ENCODE peak calls at places on chromosomes 4 and X, in five cellular contexts. C, I, E, X and D are unnamed samples.

GRCh38 chrX:45621356-45622041 is 420.8 kb upstream of the DIPK2B start:
- DNase-seq in C (no peak), I (no peak), E (peak; percentile 93), X (no peak), D (no peak)

GRCh38 chrX:132615396-132616131 is 126.7 kb upstream of the MBNL3 start:
- DNase-seq in C (peak; percentile 70), I (no peak), E (peak; percentile 41), X (no peak), D (no peak)

GRCh38 chr4:62644372-62644771 is 1444.2 kb downstream of the ADGRL3 start:
- DNase-seq in C (peak; percentile 76), I (no peak), E (peak; percentile 1), X (no peak), D (no peak)

GRCh38 chr4:32261196-32261595 is 1541.0 kb downstream of the PCDH7 start:
- DNase-seq in C (peak; percentile 1), I (no peak), E (no peak), X (no peak), D (no peak)

GRCh38 chrX:30144221-30144620 is 71.1 kb upstream of the MAGEB2 start:
- DNase-seq in C (no peak), I (no peak), E (no peak), X (no peak), D (no peak)

GRCh38 chrX:22366166-22366702 is 93.5 kb downstream of the CBLL2 start:
- DNase-seq in C (no peak), I (no peak), E (peak; percentile 69), X (no peak), D (no peak)

GRCh38 chr4:169397762-169398161 is 127.0 kb upstream of the SH3RF1 start:
- DNase-seq in C (no peak), I (no peak), E (peak; percentile 80), X (no peak), D (no peak)

GRCh38 chr4:53935780-53936179 is 128.6 kb downstream of the CHIC2 start:
- DNase-seq in C (no peak), I (no peak), E (peak; percentile 83), X (no peak), D (no peak)

GRCh38 chrX:23035493-23035892 is 35.7 kb downstream of the DDX53 start:
- DNase-seq in C (peak; percentile 7), I (no peak), E (no peak), X (no peak), D (no peak)

GRCh38 chrX:81201692-81202412 is at the start of the genes HMGN5 and SH3BGRL:
- DNase-seq in C (peak; percentile 81), I (peak; percentile 75), E (peak; percentile 88), X (peak; percentile 75), D (peak; percentile 76)

GRCh38 chrX:118383120-118383519 is 37.2 kb downstream of the WDR44 start:
- DNase-seq in C (no peak), I (no peak), E (peak; percentile 11), X (no peak), D (no peak)

GRCh38 chr4:151202851-151203455 is 74.0 kb upstream of the PRSS48 start:
- DNase-seq in C (peak; percentile 51), I (no peak), E (peak; percentile 34), X (no peak), D (no peak)

GRCh38 chr4:145511913-145512522 is 30.4 kb downstream of the SMAD1 start:
- DNase-seq in C (no peak), I (no peak), E (peak; percentile 52), X (no peak), D (no peak)

GRCh38 chr4:155952546-155952945 is 1.1 kb downstream of the CTSO start:
- DNase-seq in C (no peak), I (no peak), E (peak; percentile 45), X (no peak), D (no peak)

GRCh38 chr4:157792716-157793115 is 380.1 kb downstream of the GASK1B start:
- DNase-seq in C (no peak), I (no peak), E (peak; percentile 3), X (no peak), D (no peak)

GRCh38 chr4:67883902-67884301 is at the start of gene TMPRSS11D:
- DNase-seq in C (no peak), I (no peak), E (no peak), X (no peak), D (no peak)

GRCh38 chr4:4269856-4270255 is 20.1 kb downstream of the LYAR start:
- DNase-seq in C (no peak), I (no peak), E (peak; percentile 31), X (peak; percentile 80), D (no peak)

GRCh38 chr4:172982151-172982590 is 186.4 kb upstream of the GALNT7 start:
- DNase-seq in C (no peak), I (no peak), E (peak; percentile 97), X (no peak), D (no peak)

GRCh38 chr4:40953253-40954118 is 203.7 kb downstream of the NSUN7 start:
- DNase-seq in C (peak; percentile 42), I (no peak), E (peak; percentile 58), X (no peak), D (peak; percentile 58)

GRCh38 chrX:126824596-126824995 is 5.1 kb downstream of the PRR32 start:
- DNase-seq in C (no peak), I (no peak), E (no peak), X (no peak), D (no peak)

GRCh38 chr4:137659431-137659830 is 127.1 kb upstream of the PCDH18 start:
- DNase-seq in C (no peak), I (no peak), E (peak; percentile 63), X (no peak), D (no peak)

GRCh38 chrX:47210661-47211425 is 7.6 kb upstream of the CDK16 start:
- DNase-seq in C (no peak), I (no peak), E (no peak), X (no peak), D (no peak)

GRCh38 chrX:149631293-149632165 is at the start of gene TMEM185A:
- DNase-seq in C (peak; percentile 79), I (peak; percentile 79), E (peak; percentile 23), X (peak; percentile 85), D (no peak)

GRCh38 chr4:3519468-3520264 is 12.6 kb downstream of the LRPAP1 start:
- DNase-seq in C (no peak), I (no peak), E (no peak), X (peak; percentile 22), D (no peak)

GRCh38 chr4:20487446-20487845 is 212.8 kb upstream of the PACRGL start:
- DNase-seq in C (no peak), I (no peak), E (no peak), X (no peak), D (no peak)

GRCh38 chrX:53047228-53047627 is 1.4 kb upstream of the GPR173 start:
- DNase-seq in C (peak; percentile 28), I (no peak), E (peak; percentile 9), X (no peak), D (no peak)

GRCh38 chrX:2875798-2876399 is 47.2 kb downstream of the GYG2 start:
- DNase-seq in C (peak; percentile 46), I (no peak), E (peak; percentile 19), X (no peak), D (peak; percentile 11)

GRCh38 chr4:6986781-6987565 is 56.2 kb upstream of the TADA2B start:
- DNase-seq in C (peak; percentile 97), I (peak; percentile 97), E (peak; percentile 87), X (peak; percentile 94), D (peak; percentile 93)

GRCh38 chr4:6987566-6987920 is 55.6 kb upstream of the TADA2B start:
- DNase-seq in C (peak; percentile 54), I (no peak), E (peak; percentile 25), X (no peak), D (peak; percentile 54)

GRCh38 chr4:6983500-6984142 is 59.6 kb upstream of the TADA2B start:
- DNase-seq in C (no peak), I (no peak), E (no peak), X (no peak), D (no peak)

GRCh38 chr4:6986067-6986780 is 56.9 kb upstream of the TADA2B start:
- DNase-seq in C (peak; percentile 44), I (peak; percentile 47), E (peak; percentile 71), X (no peak), D (peak; percentile 66)

DNA sequence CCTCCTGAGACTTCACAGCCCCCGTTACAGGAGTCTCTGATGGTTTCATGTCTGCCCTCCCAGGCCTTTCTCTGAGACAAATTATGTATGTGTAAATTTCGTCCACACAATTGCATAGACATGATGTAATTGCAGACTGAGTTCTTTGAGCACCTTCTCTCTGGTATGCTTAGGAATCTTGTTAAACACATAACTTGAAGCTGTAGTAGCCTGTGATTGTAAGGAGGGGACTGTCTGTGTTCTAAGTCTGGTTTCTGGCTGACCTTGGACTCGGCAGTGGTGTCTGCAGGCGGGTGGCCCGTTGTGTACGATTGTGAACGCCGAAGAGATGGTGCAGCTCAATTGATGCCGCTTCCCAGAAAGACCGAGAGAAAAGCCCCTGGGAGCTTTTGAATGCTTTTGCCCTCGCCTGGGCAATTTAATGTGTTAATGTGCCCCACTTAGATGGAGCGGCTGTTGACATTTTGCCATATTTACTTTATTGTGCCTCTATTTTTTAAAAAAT is 58.5 kb upstream of the TADA2B start:
- DNase-seq in C (no peak), I (no peak), E (no peak), X (no peak), D (peak; percentile 36)
- H3K4me3 ChIP-seq in C (no peak overlapping the region), I (no peak overlapping the region), E (no peak overlapping the region), X (no peak overlapping the region), D (no peak overlapping the region)

DNA sequence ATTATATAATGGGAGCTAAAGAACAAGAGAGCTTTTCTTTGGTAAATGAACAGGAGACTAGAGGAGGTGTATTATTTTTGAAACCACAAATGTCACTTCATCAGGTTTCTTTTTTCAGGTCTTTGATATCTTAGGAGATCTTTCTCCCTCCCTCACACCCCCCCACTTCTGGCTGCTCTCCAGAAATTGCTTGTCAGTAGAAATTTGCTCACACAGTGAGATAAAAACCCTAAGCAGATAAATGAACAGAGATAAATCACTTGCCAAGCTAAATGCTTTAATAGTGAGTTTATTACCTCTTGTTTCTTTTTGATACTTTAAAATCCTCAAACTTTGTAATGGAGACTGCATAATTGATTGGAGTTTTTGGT is 421.2 kb upstream of the TENM3 start:
- DNase-seq in C (no peak), I (no peak), E (peak; percentile 7), X (no peak), D (no peak)
- H3K4me3 ChIP-seq in C (no peak overlapping the region), I (no peak overlapping the region), E (no peak overlapping the region), X (no peak overlapping the region), D (no peak overlapping the region)

DNA sequence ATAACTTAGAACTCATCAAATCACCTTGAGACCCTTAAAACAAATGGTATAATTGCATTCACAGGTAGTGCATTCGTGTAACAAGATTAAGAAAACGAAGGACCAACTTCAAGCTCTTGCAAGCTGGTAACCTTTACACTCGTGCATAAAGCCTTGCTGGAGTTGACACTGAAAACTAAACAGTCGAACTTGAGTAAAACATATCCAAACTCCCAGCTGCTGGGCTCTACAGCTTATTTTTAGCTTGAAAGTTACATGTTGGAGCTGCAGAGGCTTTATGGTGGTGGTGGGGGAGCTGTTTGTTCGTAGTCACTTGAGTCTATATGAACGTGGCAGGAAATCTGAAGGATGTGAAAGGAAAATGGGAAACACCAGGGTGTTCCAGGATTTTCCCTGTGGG is 2.7 kb upstream of the WDR1 start:
- DNase-seq in C (peak; percentile 1), I (no peak), E (no peak), X (no peak), D (no peak)
- H3K4me3 ChIP-seq in C (no peak overlapping the region), I (no peak overlapping the region), E (no peak overlapping the region), X (no peak overlapping the region), D (no peak overlapping the region)

DNA sequence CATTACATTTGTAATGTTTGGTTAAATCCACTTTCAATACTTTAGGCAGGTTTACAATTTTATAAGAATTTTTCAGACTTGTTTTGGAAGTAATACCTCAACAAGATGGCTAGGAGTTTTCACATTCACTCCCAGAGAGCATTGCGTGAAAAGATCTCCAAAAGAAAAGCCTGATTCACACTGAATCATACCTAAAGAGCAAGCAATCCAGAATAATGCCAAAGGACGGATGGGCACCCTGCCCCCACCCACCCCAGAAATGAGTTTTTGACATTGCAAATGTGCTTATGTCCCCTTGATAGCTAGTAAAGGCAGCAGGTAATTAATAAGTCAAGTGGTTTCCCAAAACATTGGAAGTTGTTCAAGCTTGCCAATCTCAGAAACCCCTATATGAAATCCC is 557.7 kb upstream of the TENM3 start:
- DNase-seq in C (no peak), I (no peak), E (peak; percentile 84), X (no peak), D (no peak)
- H3K4me3 ChIP-seq in C (no peak overlapping the region), I (no peak overlapping the region), E (no peak overlapping the region), X (no peak overlapping the region), D (no peak overlapping the region)